ENCODE peak calls at places on chromosomes 2 and 18, in four cellular contexts. A, T, L and D are unnamed samples.

GRCh38 chr2:187658952-187659525 is 104.8 kb upstream of the TFPI start:
- DNase-seq in A (peak), T (peak), L (peak), D (peak)

GRCh38 chr2:26720322-26721166 is 28.0 kb downstream of the KCNK3 start:
- DNase-seq in A (peak), T (peak), L (peak), D (peak)

GRCh38 chr18:12317664-12318333 is 9.8 kb downstream of the TUBB6 start:
- DNase-seq in A (peak), T (peak), L (peak), D (peak)

GRCh38 chr2:33505966-33506365 is 29.5 kb downstream of the RASGRP3 start:
- DNase-seq in A (no peak), T (peak), L (no peak), D (no peak)

GRCh38 chr18:73962251-73962650 is 185.4 kb downstream of the FBXO15 start:
- DNase-seq in A (no peak), T (peak), L (no peak), D (peak)

GRCh38 chr18:34999734-35000397 is 41.3 kb upstream of the MAPRE2 start:
- DNase-seq in A (no peak), T (no peak), L (no peak), D (no peak)

GRCh38 chr2:182949572-182950189 is 83.2 kb upstream of the FRZB start:
- DNase-seq in A (no peak), T (no peak), L (no peak), D (peak)

GRCh38 chr2:63051795-63052333 is 1.2 kb downstream of the OTX1 start:
- DNase-seq in A (no peak), T (no peak), L (no peak), D (no peak)

GRCh38 chr2:115573756-115574155 is 1131.3 kb downstream of the DPP10 start:
- DNase-seq in A (no peak), T (no peak), L (no peak), D (no peak)

GRCh38 chr18:45249306-45249705 is 366.0 kb upstream of the SLC14A2 start:
- DNase-seq in A (peak), T (peak), L (peak), D (peak)

GRCh38 chr2:62706721-62707516 is 1.4 kb downstream of the EHBP1 start:
- DNase-seq in A (no peak), T (no peak), L (no peak), D (no peak)

GRCh38 chr18:49161627-49162026 is 210.9 kb upstream of the SMAD7 start:
- DNase-seq in A (peak), T (peak), L (peak), D (peak)

GRCh38 chr2:223669453-223670225 is 67.5 kb upstream of the SCG2 start:
- DNase-seq in A (peak), T (peak), L (peak), D (peak)

GRCh38 chr2:145910416-145910815 is 1390.5 kb upstream of the ZEB2 start:
- DNase-seq in A (no peak), T (no peak), L (no peak), D (no peak)

GRCh38 chr2:182103531-182103930 is 117.9 kb downstream of the PPP1R1C start:
- DNase-seq in A (no peak), T (no peak), L (peak), D (peak)

GRCh38 chr2:235360446-235360845 is 133.4 kb upstream of the AGAP1 start:
- DNase-seq in A (no peak), T (no peak), L (no peak), D (no peak)

GRCh38 chr2:85111819-85112281 is 21.3 kb upstream of the TCF7L1 start:
- DNase-seq in A (peak), T (peak), L (no peak), D (no peak)

GRCh38 chr18:778194-779007 is 33.6 kb downstream of the YES1 start:
- DNase-seq in A (peak), T (no peak), L (peak), D (peak)

GRCh38 chr2:30511122-30512083 is 64.4 kb downstream of the LCLAT1 start:
- DNase-seq in A (peak), T (peak), L (peak), D (peak)

GRCh38 chr2:85396531-85397470 is 13.4 kb downstream of the CAPG start:
- DNase-seq in A (no peak), T (no peak), L (no peak), D (no peak)

GRCh38 chr2:27814772-27815171 is 43.3 kb downstream of the MRPL33 start:
- DNase-seq in A (no peak), T (no peak), L (no peak), D (no peak)

GRCh38 chr2:67719351-67719750 is 322.2 kb downstream of the ETAA1 start:
- DNase-seq in A (no peak), T (peak), L (peak), D (no peak)

GRCh38 chr2:71711470-71711857 is 258.1 kb downstream of the DYSF start:
- DNase-seq in A (peak), T (peak), L (peak), D (peak)

GRCh38 chr2:173982182-173982714 is 17.1 kb upstream of the SP3 start:
- DNase-seq in A (no peak), T (no peak), L (no peak), D (no peak)

GRCh38 chr18:24138884-24139616 is at the start of gene CABYR:
- DNase-seq in A (peak), T (peak), L (peak), D (peak)

GRCh38 chr2:165469417-165469816 is at the start of gene CSRNP3:
- DNase-seq in A (peak), T (peak), L (peak), D (peak)

GRCh38 chr2:9247786-9248185 is 41.2 kb downstream of the ASAP2 start:
- DNase-seq in A (no peak), T (no peak), L (no peak), D (no peak)

GRCh38 chr18:13823707-13824395 is at the start of gene MC5R:
- DNase-seq in A (peak), T (peak), L (peak), D (peak)

GRCh38 chr2:467892-468630 is 180.2 kb upstream of the ALKAL2 start:
- DNase-seq in A (no peak), T (no peak), L (no peak), D (no peak)

GRCh38 chr2:19607931-19608762 is 249.7 kb upstream of the OSR1 start:
- DNase-seq in A (peak), T (peak), L (peak), D (peak)

GRCh38 chr2:232315049-232315922 is 63.3 kb upstream of the ALPP start:
- DNase-seq in A (peak), T (peak), L (peak), D (peak)
- TF ChIP-seq CTCF in A (peak), T (peak), L (peak), D (no peak)

GRCh38 chr2:70686577-70687460 is 81.2 kb downstream of the ADD2 start:
- DNase-seq in A (peak), T (peak), L (peak), D (peak)
- TF ChIP-seq CTCF in A (peak), T (peak), L (peak), D (peak)

DNA sequence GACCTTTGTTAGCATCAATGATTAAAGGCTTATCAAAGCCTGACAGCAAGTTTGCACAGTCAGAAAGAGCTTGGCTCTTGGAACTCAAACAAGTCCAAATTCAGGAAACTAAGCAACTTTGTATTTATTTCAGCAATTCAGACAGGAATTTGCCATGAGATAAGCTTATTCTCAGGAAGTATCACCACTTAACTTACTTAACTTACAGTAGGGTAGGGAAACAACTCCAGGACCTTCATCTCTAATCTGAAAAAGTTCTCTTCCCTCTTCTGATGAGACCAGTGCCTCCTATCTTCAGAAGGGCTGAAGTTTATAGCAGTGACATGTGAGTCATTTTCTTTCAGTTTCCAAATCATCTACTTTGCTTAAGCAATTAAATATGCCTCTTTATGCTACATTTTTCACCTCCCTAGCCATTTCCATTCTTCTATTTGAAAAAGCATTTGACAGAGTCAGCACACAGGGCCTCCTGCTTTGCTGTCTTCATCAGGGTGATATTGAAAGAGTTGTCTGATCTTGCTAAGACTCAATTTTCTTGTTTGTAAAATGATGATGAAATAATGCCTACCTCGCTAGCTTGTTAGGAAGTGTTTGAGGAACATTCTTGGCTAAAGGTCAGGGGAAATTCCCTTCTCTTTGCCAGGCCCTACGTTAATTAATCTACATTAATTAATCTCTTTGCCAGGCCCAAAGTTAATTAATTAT is 389.4 kb downstream of the RND3 start:
- DNase-seq in A (peak), T (peak), L (peak), D (peak)
- TF ChIP-seq CTCF in A (peak), T (peak), L (peak), D (peak)

DNA sequence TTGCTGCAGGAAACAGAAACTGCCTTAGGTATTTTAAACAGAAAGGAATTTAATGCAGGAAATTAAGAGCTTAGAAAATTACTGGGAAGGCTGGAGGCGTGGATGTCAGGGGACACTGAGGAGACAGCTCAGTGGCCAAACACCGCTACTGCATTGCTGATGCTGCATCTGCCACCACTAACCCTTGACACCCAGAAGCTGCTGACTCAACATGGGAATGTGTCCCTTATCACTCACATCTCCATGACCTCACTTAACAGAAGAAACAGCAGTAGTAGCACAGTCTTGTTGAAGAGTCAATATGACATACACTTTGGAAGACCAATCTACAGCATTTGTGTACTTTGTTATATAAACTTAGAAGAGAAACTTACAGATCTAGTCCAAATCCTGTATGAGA is 906.1 kb downstream of the SLC4A3 start:
- DNase-seq in A (peak), T (peak), L (peak), D (peak)
- TF ChIP-seq CTCF in A (peak), T (peak), L (peak), D (peak)

GRCh38 chr2:225797394-225797793 is 397.9 kb downstream of the NYAP2 start:
- DNase-seq in A (peak), T (no peak), L (peak), D (peak)
- TF ChIP-seq CTCF in A (no peak), T (no peak), L (peak), D (peak)

DNA sequence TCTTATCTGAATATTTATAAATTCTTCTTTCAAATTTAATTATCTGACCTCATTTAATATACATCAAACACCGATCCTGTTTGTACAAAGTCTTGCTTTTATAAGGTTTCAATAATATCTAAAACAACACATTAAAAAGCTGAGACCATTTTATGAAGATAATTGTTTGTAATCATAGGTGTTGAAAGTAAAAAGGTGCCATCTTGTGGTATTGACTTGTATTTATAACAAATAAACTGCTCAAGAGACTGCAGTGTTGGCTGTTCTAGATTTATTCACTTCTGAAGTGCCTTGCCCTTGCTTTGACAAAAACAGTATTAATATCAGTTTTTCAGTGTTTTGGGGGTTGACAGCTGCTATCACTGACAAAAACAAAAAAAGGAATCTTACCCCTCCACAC is 286.8 kb upstream of the HNMT start:
- DNase-seq in A (no peak), T (no peak), L (no peak), D (no peak)
- TF ChIP-seq CTCF in A (no peak), T (no peak), L (no peak), D (no peak)

GRCh38 chr2:133884739-133885381 is 316.6 kb upstream of the NCKAP5 start:
- DNase-seq in A (peak), T (peak), L (peak), D (peak)
- TF ChIP-seq CTCF in A (no peak), T (peak), L (peak), D (peak)